ENCODE peak calls at places on chromosomes 13 and 19, in nine cellular contexts. X is Ammon's horn; U is IMR-90; E is neural progenitor cell; F is stimulated activated CD8-positive, alpha-beta memory T cell treated with anti-CD3 and anti-CD28 coated beads, Interleukin-2, amount 100 ng/mL, for 48 hours; A is GM04503; P is stimulated activated CD4-positive, alpha-beta T cell treated with anti-CD3 and anti-CD28 coated beads, Interleukin-15, amount 100 ng/mL, for 1 hour; B is hippocampal formation; T is SK-MEL-5. Z is an unnamed sample.

GRCh38 chr13:101447852-101448251 is 4.6 kb upstream of the ITGBL1 start:
- DNase-seq in X (no peak), U (peak; percentile 51), E (no peak), F (no peak), A (no peak), P (no peak), B (no peak), T (no peak), Z (no peak)

GRCh38 chr19:48918801-48919247 is 14.7 kb upstream of the DHDH start:
- DNase-seq in X (no peak), U (no peak), E (peak; percentile 77), F (no peak), A (no peak), P (no peak), B (no peak), T (peak; percentile 54), Z (no peak)

GRCh38 chr13:45055198-45055901 is 65.0 kb upstream of the GTF2F2 start:
- DNase-seq in X (peak; percentile 62), U (peak; percentile 93), E (no peak), F (peak; percentile 33), A (peak; percentile 86), P (no peak), B (peak; percentile 71), T (peak; percentile 60), Z (peak; percentile 2)

GRCh38 chr19:46728693-46729339 is 11.9 kb upstream of the PRKD2 start:
- DNase-seq in X (peak; percentile 75), U (peak; percentile 44), E (peak; percentile 80), F (peak; percentile 82), A (no peak), P (peak; percentile 66), B (peak; percentile 17), T (peak; percentile 61), Z (no peak)

GRCh38 chr13:99275093-99275469 is 16.9 kb upstream of the GPR18 start:
- DNase-seq in X (no peak), U (peak; percentile 84), E (no peak), F (no peak), A (no peak), P (no peak), B (no peak), T (no peak), Z (no peak)

GRCh38 chr19:33384983-33385382 is 11.5 kb downstream of the CEBPG start:
- DNase-seq in X (no peak), U (no peak), E (no peak), F (no peak), A (no peak), P (no peak), B (no peak), T (no peak), Z (no peak)

GRCh38 chr19:926595-927043 is 784 bp downstream of the ARID3A start:
- DNase-seq in X (no peak), U (no peak), E (peak; percentile 65), F (no peak), A (no peak), P (no peak), B (no peak), T (no peak), Z (no peak)

GRCh38 chr13:39766464-39767167 is 111.2 kb downstream of the COG6 start:
- DNase-seq in X (peak; percentile 42), U (no peak), E (no peak), F (no peak), A (no peak), P (no peak), B (peak; percentile 35), T (no peak), Z (no peak)

GRCh38 chr19:10074153-10074552 is 12.0 kb upstream of the SHFL start:
- DNase-seq in X (no peak), U (peak; percentile 36), E (peak; percentile 44), F (no peak), A (no peak), P (no peak), B (no peak), T (peak; percentile 53), Z (no peak)

GRCh38 chr19:17510220-17510993 is 1.0 kb upstream of the PGLS start:
- DNase-seq in X (no peak), U (no peak), E (no peak), F (no peak), A (no peak), P (no peak), B (no peak), T (no peak), Z (no peak)

GRCh38 chr19:6828698-6829633 is 56.5 kb downstream of the VAV1 start:
- DNase-seq in X (no peak), U (no peak), E (no peak), F (peak; percentile 20), A (no peak), P (no peak), B (no peak), T (peak; percentile 40), Z (no peak)

GRCh38 chr13:114063545-114064515 is 68.6 kb downstream of the RASA3 start:
- DNase-seq in X (peak; percentile 56), U (peak; percentile 61), E (peak; percentile 38), F (no peak), A (peak; percentile 77), P (no peak), B (no peak), T (peak; percentile 73), Z (no peak)

GRCh38 chr13:47564041-47564440 is 437.0 kb downstream of the SUCLA2 start:
- DNase-seq in X (no peak), U (no peak), E (peak; percentile 61), F (no peak), A (no peak), P (no peak), B (no peak), T (no peak), Z (no peak)

GRCh38 chr19:4523306-4524110 is 5.2 kb upstream of the PLIN4 start:
- DNase-seq in X (peak; percentile 55), U (peak; percentile 10), E (peak; percentile 37), F (peak; percentile 27), A (no peak), P (no peak), B (no peak), T (peak; percentile 61), Z (no peak)

Z was measured in NCI-H2171.